ENCODE peak calls at places on chromosome 22, in eight cellular contexts. D, A, I, C, L, O, E and Y are unnamed samples.

GRCh38 chr22:35995772-35996171 is 32.9 kb downstream of the RBFOX2 start:
- DNase-seq in D (no peak), A (no peak), I (peak), C (no peak), L (peak), O (no peak), E (no peak), Y (peak)

GRCh38 chr22:29670615-29671014 is 49.2 kb upstream of the CABP7 start:
- DNase-seq in D (no peak), A (no peak), I (no peak), C (no peak), L (peak), O (no peak), E (no peak), Y (no peak)

GRCh38 chr22:19626666-19627065 is 87.6 kb upstream of the SEPTIN5 start:
- DNase-seq in D (no peak), A (no peak), I (no peak), C (no peak), L (peak), O (no peak), E (no peak), Y (no peak)

GRCh38 chr22:38705235-38706100 is at the start of gene GTPBP1:
- DNase-seq in D (peak), A (peak), I (peak), C (peak), L (peak), O (peak), E (peak), Y (peak)

GRCh38 chr22:23500508-23501208 is 79.4 kb downstream of the IGLL1 start:
- DNase-seq in D (no peak), A (peak), I (no peak), C (peak), L (peak), O (no peak), E (no peak), Y (no peak)

GRCh38 chr22:36435516-36436415 is 45.7 kb downstream of the TXN2 start:
- DNase-seq in D (peak), A (no peak), I (peak), C (peak), L (no peak), O (no peak), E (no peak), Y (no peak)

GRCh38 chr22:24807284-24807950 is 1.4 kb downstream of the SGSM1 start:
- DNase-seq in D (no peak), A (peak), I (peak), C (peak), L (no peak), O (no peak), E (no peak), Y (peak)

GRCh38 chr22:37501610-37502341 is 15.6 kb upstream of the MFNG start:
- DNase-seq in D (no peak), A (no peak), I (peak), C (peak), L (no peak), O (peak), E (peak), Y (peak)

GRCh38 chr22:19779011-19779421 is 18.4 kb downstream of the TBX1 start:
- DNase-seq in D (no peak), A (no peak), I (no peak), C (no peak), L (no peak), O (no peak), E (no peak), Y (no peak)

GRCh38 chr22:29842740-29843139 is 4.7 kb upstream of the ASCC2 start:
- DNase-seq in D (no peak), A (no peak), I (no peak), C (no peak), L (no peak), O (no peak), E (peak), Y (no peak)

GRCh38 chr22:17131686-17132085 is 10.5 kb upstream of the TMEM121B start:
- DNase-seq in D (no peak), A (no peak), I (no peak), C (no peak), L (no peak), O (no peak), E (no peak), Y (peak)
- TF ChIP-seq CTCF in D (no peak), A (no peak), I (no peak), C (no peak), L (no peak), O (no peak), E (no peak), Y (no peak)

DNA sequence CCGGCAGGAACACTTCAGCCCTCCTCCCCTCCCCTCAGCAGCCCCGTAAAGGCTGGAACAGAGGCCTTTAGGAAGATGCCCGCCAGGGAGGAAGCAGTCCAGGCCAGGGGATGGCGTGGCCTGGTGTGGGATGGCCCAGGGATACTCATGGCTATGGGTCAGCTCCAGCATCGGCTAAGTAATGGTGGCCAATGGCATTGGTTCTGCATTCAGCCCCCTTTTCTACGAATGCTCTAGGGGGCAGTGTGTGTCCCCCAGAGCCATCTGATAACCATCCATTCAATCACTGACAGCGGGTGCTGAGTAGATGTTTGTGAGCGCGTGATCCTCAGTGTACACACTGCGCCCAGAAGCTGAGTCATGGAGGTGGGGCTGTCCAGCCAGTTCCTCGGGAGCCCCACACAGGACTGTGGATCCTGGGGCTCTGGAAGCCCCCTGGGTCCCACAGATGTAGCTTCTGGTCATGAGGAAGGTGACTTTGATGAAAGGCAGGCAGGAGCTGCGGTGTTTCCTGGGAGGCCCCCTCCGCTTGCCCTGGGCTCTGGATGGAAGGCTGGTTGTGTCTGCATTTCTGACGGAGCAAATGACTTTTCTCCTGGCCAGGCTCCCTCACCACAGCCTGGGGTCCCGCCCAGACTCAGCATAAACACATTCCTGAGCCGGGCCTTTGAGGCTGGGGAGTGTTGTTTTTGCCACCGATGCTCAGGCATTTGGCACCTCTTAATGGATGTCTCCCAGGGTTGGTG is 46.5 kb downstream of the FBLN1 start:
- DNase-seq in D (no peak), A (no peak), I (peak), C (peak), L (peak), O (no peak), E (peak), Y (no peak)
- TF ChIP-seq CTCF in D (no peak), A (peak), I (peak), C (peak), L (no peak), O (peak), E (peak), Y (no peak)

GRCh38 chr22:50696251-50696798 is 23.7 kb downstream of the SHANK3 start:
- DNase-seq in D (no peak), A (no peak), I (no peak), C (no peak), L (peak), O (no peak), E (no peak), Y (peak)
- TF ChIP-seq CTCF in D (no peak), A (no peak), I (no peak), C (no peak), L (no peak), O (no peak), E (no peak), Y (no peak)

GRCh38 chr22:48489551-48490512 is 1337.8 kb downstream of the BRD1 start:
- DNase-seq in D (no peak), A (peak), I (no peak), C (no peak), L (peak), O (no peak), E (peak), Y (no peak)
- TF ChIP-seq CTCF in D (no peak), A (no peak), I (no peak), C (no peak), L (no peak), O (no peak), E (no peak), Y (no peak)

GRCh38 chr22:32674925-32675825 is 126.3 kb upstream of the TIMP3 start:
- DNase-seq in D (no peak), A (no peak), I (no peak), C (no peak), L (no peak), O (no peak), E (no peak), Y (peak)
- TF ChIP-seq CTCF in D (no peak), A (no peak), I (no peak), C (no peak), L (no peak), O (no peak), E (no peak), Y (no peak)

GRCh38 chr22:44259366-44260215 is 53.2 kb downstream of the SHISAL1 start:
- DNase-seq in D (no peak), A (no peak), I (no peak), C (no peak), L (peak), O (no peak), E (no peak), Y (no peak)

GRCh38 chr22:44256860-44257560 is 55.7 kb downstream of the SHISAL1 start:
- DNase-seq in D (no peak), A (no peak), I (no peak), C (no peak), L (no peak), O (peak), E (no peak), Y (no peak)

GRCh38 chr22:44256085-44256484 is 56.7 kb downstream of the SHISAL1 start:
- DNase-seq in D (no peak), A (no peak), I (no peak), C (no peak), L (no peak), O (peak), E (no peak), Y (no peak)

GRCh38 chr22:44249376-44250147 is 63.2 kb downstream of the SHISAL1 start:
- DNase-seq in D (no peak), A (no peak), I (no peak), C (no peak), L (no peak), O (no peak), E (no peak), Y (no peak)

GRCh38 chr22:44254811-44255210 is 57.9 kb downstream of the SHISAL1 start:
- DNase-seq in D (no peak), A (no peak), I (no peak), C (no peak), L (no peak), O (peak), E (no peak), Y (no peak)
- TF ChIP-seq CTCF in D (no peak), A (no peak), I (no peak), C (no peak), L (no peak), O (no peak), E (no peak), Y (no peak)

GRCh38 chr22:46537946-46538815 is 761 bp upstream of the CELSR1 start:
- DNase-seq in D (no peak), A (peak), I (no peak), C (no peak), L (no peak), O (peak), E (peak), Y (no peak)
- TF ChIP-seq CTCF in D (no peak), A (no peak), I (no peak), C (no peak), L (no peak), O (peak), E (peak), Y (no peak)

DNA sequence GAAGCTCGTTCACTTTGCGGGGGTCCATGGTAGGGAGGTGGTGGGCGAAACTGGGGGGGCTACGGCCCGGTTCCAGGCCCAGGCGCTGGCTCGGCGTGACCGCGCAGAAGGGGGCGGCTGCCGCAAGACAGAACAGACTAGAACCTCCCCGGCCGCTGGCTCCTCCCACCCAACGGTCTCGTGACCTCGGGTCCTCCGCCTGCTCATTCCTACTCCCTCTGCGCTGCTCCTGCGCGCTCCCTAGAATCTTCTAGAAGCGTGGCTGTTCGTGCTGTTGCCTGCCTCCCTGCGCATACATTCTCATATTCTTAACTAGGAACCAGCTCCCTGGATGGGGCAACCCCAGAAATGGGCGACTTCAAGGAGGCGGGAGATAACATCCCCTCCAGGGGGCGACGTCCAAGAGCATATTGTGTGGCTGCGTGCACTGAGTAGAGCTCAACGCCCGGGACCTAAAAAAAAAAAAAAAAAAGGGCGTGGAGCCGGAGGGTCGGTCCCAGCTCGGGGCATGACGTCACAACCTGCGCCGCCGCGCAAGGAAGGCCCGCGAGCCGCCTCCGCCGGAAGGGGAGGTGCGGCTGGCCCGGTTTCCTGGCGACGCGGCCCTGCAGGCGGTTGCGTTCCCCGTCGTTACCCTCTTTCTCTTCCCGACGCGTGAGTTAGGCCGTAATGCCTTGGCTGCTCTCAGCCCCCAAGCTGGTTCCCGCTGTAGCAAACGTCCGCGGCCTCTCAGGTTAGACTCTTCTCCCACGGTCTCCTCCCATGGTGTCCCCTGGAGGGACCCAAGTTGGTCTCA is at the start of the genes ST13 and XPNPEP3:
- DNase-seq in D (peak), A (peak), I (peak), C (peak), L (peak), O (peak), E (peak), Y (peak)
- TF ChIP-seq CTCF in D (no peak), A (peak), I (no peak), C (peak), L (no peak), O (peak), E (peak), Y (peak)

GRCh38 chr22:28440517-28441366 is 238.9 kb downstream of the TTC28 start:
- DNase-seq in D (no peak), A (peak), I (no peak), C (no peak), L (no peak), O (no peak), E (no peak), Y (no peak)
- TF ChIP-seq CTCF in D (no peak), A (no peak), I (no peak), C (no peak), L (no peak), O (no peak), E (no peak), Y (no peak)